ENCODE peak calls at places on chromosome 15, in five cellular contexts. P, V, T, J and Q are unnamed samples.

GRCh38 chr15:34682673-34683072 is 72.1 kb downstream of the GJD2 start:
- DNase-seq in V (no peak), J (no peak), T (peak), P (no peak), Q (no peak)

GRCh38 chr15:73965730-73966103 is 26.4 kb downstream of the STOML1 start:
- DNase-seq in J (no peak), V (no peak), T (peak), P (no peak), Q (no peak)

GRCh38 chr15:67303490-67304363 is 49.1 kb downstream of the IQCH start:
- DNase-seq in V (peak), P (no peak), J (no peak), T (peak), Q (no peak)

GRCh38 chr15:71588746-71589145 is 221.6 kb upstream of the NR2E3 start:
- DNase-seq in V (no peak), T (peak), P (no peak), J (no peak), Q (no peak)

GRCh38 chr15:31442203-31443090 is 115.8 kb downstream of the KLF13 start:
- DNase-seq in J (no peak), P (no peak), V (no peak), T (peak), Q (no peak)

GRCh38 chr15:92158426-92158825 is 235.3 kb upstream of the ST8SIA2 start:
- DNase-seq in V (no peak), J (no peak), P (no peak), T (peak), Q (no peak)

GRCh38 chr15:68054658-68055223 is 626 bp downstream of the PIAS1 start:
- DNase-seq in P (peak), J (no peak), T (peak), V (peak), Q (peak)

GRCh38 chr15:31471731-31472430 is 145.2 kb downstream of the KLF13 start:
- DNase-seq in J (no peak), T (peak), V (no peak), P (no peak), Q (no peak)

GRCh38 chr15:39580117-39580629 is 706 bp upstream of the THBS1 start:
- DNase-seq in T (peak), V (peak), P (peak), J (peak), Q (peak)

GRCh38 chr15:85785887-85786777 is 8.6 kb downstream of the KLHL25 start:
- DNase-seq in T (peak), J (no peak), P (no peak), V (no peak), Q (peak)

GRCh38 chr15:29934251-29934650 is 112.0 kb upstream of the TJP1 start:
- DNase-seq in P (no peak), V (no peak), T (peak), J (no peak), Q (no peak)

GRCh38 chr15:46309914-46310313 is 675.1 kb downstream of the SQOR start:
- DNase-seq in P (no peak), T (no peak), J (no peak), V (peak), Q (no peak)
- TF ChIP-seq CTCF in P (no peak), T (no peak), J (no peak), V (no peak), Q (no peak)

DNA sequence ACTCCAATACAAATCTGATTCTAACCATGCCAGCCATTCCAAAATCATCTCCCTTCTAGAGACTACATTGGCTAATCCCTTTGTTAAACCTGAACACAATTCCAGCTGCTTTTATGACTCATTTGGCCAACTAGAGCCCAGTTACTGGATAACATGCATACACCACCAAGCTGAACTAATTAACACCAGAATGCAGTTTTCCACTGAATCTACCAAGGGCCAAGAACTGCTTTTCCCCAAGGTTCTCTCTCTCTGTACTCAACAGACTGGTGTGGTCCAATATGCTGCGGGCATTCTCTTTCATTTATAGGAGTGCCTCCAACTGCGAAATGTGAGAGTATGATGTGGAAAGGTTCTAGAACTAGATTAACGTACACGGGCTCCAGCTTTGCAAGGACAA is 1.5 kb downstream of the CHSY1 start:
- DNase-seq in J (no peak), P (no peak), V (no peak), T (peak), Q (no peak)
- H3K27ac ChIP-seq in J (peak), P (peak), V (no peak), T (peak), Q (peak)

DNA sequence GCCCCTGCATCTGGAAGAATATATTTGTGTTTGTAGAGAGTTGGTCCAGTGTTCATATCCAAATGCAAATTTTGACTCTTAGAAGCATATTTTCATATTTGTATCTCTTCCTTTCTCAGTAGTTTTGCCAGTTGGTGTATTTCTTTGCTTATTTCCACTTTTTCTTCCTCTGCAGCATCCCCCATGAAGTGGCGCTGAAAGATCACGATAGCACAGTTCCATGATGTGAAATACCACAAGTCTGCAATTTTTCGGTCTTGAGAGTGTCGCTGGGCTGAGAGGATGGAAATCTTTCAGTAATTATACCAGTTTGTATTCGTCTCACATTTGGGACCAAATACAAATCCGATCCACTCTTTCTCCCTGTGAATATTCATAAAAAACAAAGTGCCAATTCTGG is 311.8 kb upstream of the DPH6 start:
- DNase-seq in P (no peak), J (no peak), T (no peak), V (no peak), Q (no peak)
- TF ChIP-seq CTCF in P (no peak), J (no peak), T (no peak), V (no peak), Q (no peak)

DNA sequence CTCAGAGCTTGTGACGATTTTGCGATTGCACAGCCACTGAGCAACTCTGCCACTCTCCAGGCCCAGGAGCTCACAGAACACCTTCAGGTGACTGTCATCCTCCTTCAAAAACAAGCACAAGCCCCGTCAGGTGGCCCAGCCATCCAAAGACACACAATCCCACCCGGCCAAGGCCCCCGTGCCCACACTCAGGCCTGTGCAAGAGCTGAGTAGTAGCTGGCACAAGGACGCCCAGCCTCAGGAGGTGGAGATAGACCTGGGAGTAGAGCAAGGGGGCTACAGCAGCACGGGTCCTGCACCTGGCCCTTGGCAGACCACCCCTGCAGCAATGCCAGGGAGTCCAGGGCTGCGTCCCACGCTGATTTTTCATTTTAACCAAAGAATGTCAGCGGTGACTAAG is 34.6 kb downstream of the MYO5C start:
- DNase-seq in T (no peak), V (no peak), J (no peak), P (no peak), Q (no peak)
- H3K27ac ChIP-seq in T (no peak), V (peak), J (peak), P (peak), Q (peak)

GRCh38 chr15:80636675-80637074 is 58.4 kb upstream of the ABHD17C start:
- DNase-seq in J (no peak), P (no peak), T (no peak), V (no peak), Q (no peak)
- TF ChIP-seq CTCF in J (peak), P (no peak), T (no peak), V (no peak), Q (no peak)

GRCh38 chr15:40762919-40763800 is 708 bp upstream of the GCHFR start:
- DNase-seq in T (peak), J (no peak), V (no peak), P (peak), Q (peak)
- H3K27ac ChIP-seq in T (peak), J (peak), V (peak), P (peak), Q (no peak)

GRCh38 chr15:58632789-58633188 is 116.7 kb downstream of the ADAM10 start:
- DNase-seq in P (no peak), T (peak), V (no peak), J (no peak), Q (no peak)

GRCh38 chr15:58628206-58629057 is 121.1 kb downstream of the ADAM10 start:
- DNase-seq in T (no peak), J (no peak), P (no peak), V (no peak), Q (no peak)

GRCh38 chr15:58627706-58628105 is 121.8 kb downstream of the ADAM10 start:
- DNase-seq in P (no peak), T (no peak), V (no peak), J (no peak), Q (no peak)

GRCh38 chr15:58629625-58630024 is 119.9 kb downstream of the ADAM10 start:
- DNase-seq in P (no peak), V (no peak), T (no peak), J (no peak), Q (no peak)

GRCh38 chr15:58631319-58631718 is 118.2 kb downstream of the ADAM10 start:
- DNase-seq in J (no peak), V (no peak), P (no peak), T (no peak), Q (no peak)
- TF ChIP-seq CTCF in J (no peak), V (no peak), P (no peak), T (no peak), Q (no peak)

GRCh38 chr15:75346796-75347221 is at the start of gene NEIL1:
- DNase-seq in P (no peak), V (no peak), J (no peak), T (no peak), Q (no peak)

GRCh38 chr15:75348034-75348562 is 1.3 kb downstream of the NEIL1 start:
- DNase-seq in P (no peak), J (no peak), T (no peak), V (peak), Q (no peak)

GRCh38 chr15:75347222-75348033 is 589 bp downstream of the NEIL1 start:
- DNase-seq in P (peak), T (no peak), V (peak), J (peak), Q (peak)

GRCh38 chr15:75349851-75350588 is 3.2 kb downstream of the NEIL1 start:
- DNase-seq in J (no peak), P (no peak), V (no peak), T (no peak), Q (no peak)

GRCh38 chr15:75348563-75349350 is 1.9 kb downstream of the NEIL1 start:
- DNase-seq in P (no peak), T (no peak), J (no peak), V (peak), Q (no peak)
- H3K27ac ChIP-seq in P (no peak), T (no peak), J (peak), V (no peak), Q (no peak)